ENCODE peak calls at places on chromosomes 7 and 10, in seven cellular contexts. Y, S, K, A, W, E and O are unnamed samples.

GRCh38 chr10:79159141-79159619 is 90.4 kb downstream of the ZMIZ1 start:
- DNase-seq in Y (no peak), S (no peak), K (peak), A (no peak), W (no peak), E (peak), O (no peak)

GRCh38 chr10:117531371-117532002 is 11.1 kb upstream of the EMX2 start:
- DNase-seq in Y (no peak), S (no peak), K (no peak), A (no peak), W (no peak), E (no peak), O (no peak)

GRCh38 chr7:40200791-40201190 is 66.0 kb downstream of the SUGCT start:
- DNase-seq in Y (no peak), S (no peak), K (peak), A (no peak), W (no peak), E (peak), O (no peak)

GRCh38 chr7:20786779-20787651 is at the start of gene SP8:
- DNase-seq in Y (peak), S (no peak), K (peak), A (no peak), W (no peak), E (no peak), O (no peak)

GRCh38 chr10:97718659-97719142 is 5.2 kb downstream of the MARVELD1 start:
- DNase-seq in Y (peak), S (no peak), K (peak), A (no peak), W (no peak), E (peak), O (no peak)

GRCh38 chr10:78224602-78225001 is 190.9 kb downstream of the RPS24 start:
- DNase-seq in Y (no peak), S (no peak), K (peak), A (no peak), W (no peak), E (peak), O (no peak)

GRCh38 chr10:57948796-57949195 is 318.9 kb downstream of the IPMK start:
- DNase-seq in Y (no peak), S (no peak), K (no peak), A (no peak), W (no peak), E (no peak), O (no peak)

GRCh38 chr7:101743241-101743994 is 74.0 kb upstream of the CUX1 start:
- DNase-seq in Y (peak), S (peak), K (peak), A (peak), W (peak), E (peak), O (peak)

GRCh38 chr7:36723951-36724664 is at the start of gene AOAH:
- DNase-seq in Y (no peak), S (no peak), K (no peak), A (peak), W (peak), E (no peak), O (peak)

GRCh38 chr7:42315096-42315495 is 78.1 kb upstream of the GLI3 start:
- DNase-seq in Y (no peak), S (no peak), K (no peak), A (no peak), W (no peak), E (no peak), O (no peak)

GRCh38 chr7:91850455-91850854 is 30.0 kb downstream of the MTERF1 start:
- DNase-seq in Y (no peak), S (no peak), K (peak), A (no peak), W (no peak), E (peak), O (no peak)

GRCh38 chr7:111333010-111333409 is 229.3 kb downstream of the IMMP2L start:
- DNase-seq in Y (no peak), S (no peak), K (no peak), A (no peak), W (no peak), E (no peak), O (no peak)

GRCh38 chr10:24951201-24952145 is 933 bp downstream of the PRTFDC1 start:
- DNase-seq in Y (peak), S (no peak), K (peak), A (peak), W (no peak), E (peak), O (no peak)

GRCh38 chr7:134755422-134756022 is 23.9 kb upstream of the CALD1 start:
- DNase-seq in Y (no peak), S (no peak), K (peak), A (no peak), W (peak), E (peak), O (no peak)

GRCh38 chr10:79061441-79062315 is 7.1 kb upstream of the ZMIZ1 start:
- DNase-seq in Y (no peak), S (no peak), K (no peak), A (no peak), W (no peak), E (no peak), O (no peak)

GRCh38 chr7:66921396-66921917 is 432 bp downstream of the TMEM248 start:
- DNase-seq in Y (peak), S (no peak), K (peak), A (no peak), W (no peak), E (peak), O (no peak)

GRCh38 chr7:45988405-45989057 is 67.5 kb upstream of the IGFBP3 start:
- DNase-seq in Y (no peak), S (no peak), K (no peak), A (no peak), W (no peak), E (no peak), O (no peak)

GRCh38 chr7:55575098-55575497 is 2.8 kb upstream of the VOPP1 start:
- DNase-seq in Y (no peak), S (no peak), K (no peak), A (no peak), W (no peak), E (no peak), O (no peak)

GRCh38 chr10:83222832-83223742 is 916.2 kb upstream of the GHITM start:
- DNase-seq in Y (no peak), S (no peak), K (no peak), A (no peak), W (no peak), E (no peak), O (no peak)

GRCh38 chr10:113866551-113867394 is 12.3 kb downstream of the NHLRC2 start:
- DNase-seq in Y (no peak), S (no peak), K (no peak), A (no peak), W (no peak), E (no peak), O (no peak)

GRCh38 chr7:2445898-2446555 is 30.2 kb downstream of the GRIFIN start:
- DNase-seq in Y (no peak), S (peak), K (no peak), A (no peak), W (no peak), E (peak), O (no peak)

GRCh38 chr7:142257958-142258357 is at the start of gene PRSS58:
- DNase-seq in Y (no peak), S (no peak), K (no peak), A (no peak), W (no peak), E (no peak), O (no peak)

GRCh38 chr7:725223-726005 is 1.1 kb upstream of the DNAAF5 start:
- DNase-seq in Y (no peak), S (no peak), K (peak), A (peak), W (no peak), E (peak), O (peak)

GRCh38 chr7:150357771-150358427 is 10.7 kb upstream of the REPIN1 start:
- DNase-seq in Y (no peak), S (no peak), K (peak), A (no peak), W (no peak), E (no peak), O (no peak)

GRCh38 chr7:117808910-117809705 is 64.1 kb downstream of the CTTNBP2 start:
- DNase-seq in Y (no peak), S (no peak), K (peak), A (no peak), W (no peak), E (peak), O (no peak)

GRCh38 chr7:159209429-159209828 is 64.8 kb upstream of the VIPR2 start:
- DNase-seq in Y (no peak), S (no peak), K (no peak), A (no peak), W (no peak), E (no peak), O (no peak)

GRCh38 chr10:7243139-7243538 is 167.7 kb downstream of the SFMBT2 start:
- DNase-seq in Y (no peak), S (no peak), K (no peak), A (no peak), W (no peak), E (no peak), O (no peak)

GRCh38 chr10:48502791-48503190 is 102.1 kb downstream of the ARHGAP22 start:
- DNase-seq in Y (no peak), S (no peak), K (no peak), A (no peak), W (no peak), E (no peak), O (no peak)